ENCODE peak calls at places on chromosomes 16 and 17, in nine cellular contexts. J, O, Y, D, Q, K, S, U and M are unnamed samples. For H3K4me1, the result is how much of the 10 kb centered on the place peaks cover.

GRCh38 chr17:33038740-33039139 is 47.1 kb downstream of the SPACA3 start:
- DNase-seq in J (peak), O (peak), Y (no peak), D (peak), Q (no peak), K (no peak), S (peak), U (peak), M (peak)

GRCh38 chr16:30541502-30542329 is 7.1 kb upstream of the ZNF747 start:
- DNase-seq in J (peak), O (peak), Y (no peak), D (peak), Q (no peak), K (no peak), S (no peak), U (no peak), M (no peak)

GRCh38 chr17:63681530-63681929 is 18.4 kb downstream of the LIMD2 start:
- DNase-seq in J (no peak), O (peak), Y (no peak), D (no peak), Q (no peak), K (no peak), S (no peak), U (no peak), M (no peak)

GRCh38 chr17:30821751-30822723 is 2.5 kb downstream of the CRLF3 start:
- DNase-seq in J (no peak), O (no peak), Y (no peak), D (no peak), Q (no peak), K (no peak), S (no peak), U (no peak), M (no peak)

GRCh38 chr16:19524356-19524865 is 669 bp downstream of the CCP110 start:
- DNase-seq in J (no peak), O (no peak), Y (no peak), D (no peak), Q (no peak), K (no peak), S (peak), U (no peak), M (no peak)

GRCh38 chr16:80346160-80346632 is 194.6 kb upstream of the DYNLRB2 start:
- DNase-seq in J (no peak), O (no peak), Y (no peak), D (no peak), Q (no peak), K (no peak), S (no peak), U (no peak), M (no peak)

GRCh38 chr17:81429813-81430510 is 34.7 kb downstream of the BAHCC1 start:
- DNase-seq in J (peak), O (peak), Y (no peak), D (no peak), Q (no peak), K (no peak), S (no peak), U (no peak), M (peak)

GRCh38 chr16:85556456-85557082 is 56.6 kb upstream of the GSE1 start:
- DNase-seq in J (no peak), O (peak), Y (peak), D (no peak), Q (no peak), K (peak), S (peak), U (peak), M (peak)

GRCh38 chr16:84541999-84542876 is 37.8 kb upstream of the MEAK7 start:
- DNase-seq in J (peak), O (no peak), Y (no peak), D (peak), Q (no peak), K (no peak), S (no peak), U (no peak), M (peak)

GRCh38 chr16:21638573-21638975 is 13.8 kb downstream of the IGSF6 start:
- DNase-seq in J (no peak), O (no peak), Y (no peak), D (peak), Q (no peak), K (no peak), S (peak), U (no peak), M (no peak)

DNA sequence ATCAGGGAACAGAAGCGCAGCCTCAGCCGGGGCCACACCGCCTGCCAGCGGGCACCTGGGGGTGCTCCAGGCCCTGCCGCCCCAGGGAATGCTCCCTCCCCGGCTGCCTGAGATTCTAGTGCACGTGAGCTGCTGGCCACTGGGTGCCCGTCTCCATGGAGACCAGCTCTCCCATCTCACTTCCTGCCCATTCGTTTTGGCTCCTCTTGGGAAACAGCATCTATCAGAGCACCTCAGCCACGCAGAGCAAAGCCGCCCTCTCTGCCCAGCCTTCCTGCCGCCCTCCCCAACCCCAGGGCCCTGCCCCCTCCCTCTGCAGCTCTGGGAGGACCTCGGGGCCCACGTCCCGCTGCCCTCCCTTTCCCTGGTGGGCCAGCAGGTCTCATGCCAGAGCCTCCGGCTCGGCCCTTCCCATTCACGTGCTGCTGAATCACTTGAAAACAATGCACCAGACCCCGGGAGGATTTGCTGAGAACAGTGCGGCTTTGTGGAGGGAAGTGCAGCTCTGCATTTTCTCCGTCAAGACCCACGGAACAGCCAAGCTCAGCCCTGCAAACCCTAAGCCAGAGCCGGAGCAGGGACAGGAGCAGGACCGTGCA is 19.4 kb downstream of the CEP295NL start:
- DNase-seq in J (peak), O (peak), Y (peak), D (peak), Q (peak), K (peak), S (peak), U (peak), M (peak)
- H3K4me1 ChIP-seq in J (half or more), O (under half), Y (under half), D (under half), Q (half or more), K (half or more), S (under half), U (under half), M (under half)

DNA sequence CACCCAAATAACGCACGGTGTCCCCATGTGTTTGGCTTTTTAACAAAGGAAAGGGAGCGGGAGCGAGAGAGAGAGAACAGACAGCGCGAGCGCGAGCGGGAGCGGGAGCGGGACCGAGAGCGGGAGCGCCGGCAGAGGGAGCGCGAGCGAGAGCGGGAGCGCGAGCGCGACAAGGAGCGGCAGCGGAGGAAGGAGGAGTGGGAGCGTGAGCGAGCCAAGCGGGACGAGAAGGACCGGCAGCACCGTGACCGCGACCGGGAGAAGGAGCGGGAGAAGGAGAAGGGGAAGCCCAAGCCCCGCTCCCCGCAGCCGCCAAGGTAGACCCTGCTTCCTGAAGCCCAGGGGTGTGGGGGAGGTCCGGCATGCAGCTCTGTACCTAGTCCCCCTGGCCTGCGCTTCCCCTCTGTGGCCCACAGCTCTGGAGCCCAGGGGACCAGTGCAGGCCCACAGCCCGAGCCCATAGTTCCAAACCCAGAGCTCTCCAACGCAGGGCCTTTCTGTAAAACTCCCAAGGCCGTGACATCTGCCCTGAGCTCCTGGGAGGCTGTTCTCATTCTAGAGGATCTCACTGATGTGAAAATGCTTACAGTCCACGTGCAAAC is 27.1 kb upstream of the IL17C start:
- DNase-seq in J (no peak), O (peak), Y (no peak), D (no peak), Q (no peak), K (no peak), S (no peak), U (no peak), M (no peak)
- H3K27ac ChIP-seq in J (no peak), O (no peak), Y (no peak), D (no peak), Q (no peak), K (no peak), S (no peak), U (no peak), M (no peak)

GRCh38 chr16:51133691-51134090 is 17.4 kb downstream of the SALL1 start:
- DNase-seq in J (no peak), O (peak), Y (no peak), D (no peak), Q (no peak), K (no peak), S (no peak), U (no peak), M (no peak)
- H3K4me3 ChIP-seq in J (no peak), O (peak), Y (no peak), D (no peak), Q (no peak), K (no peak), S (no peak), U (no peak), M (no peak)

GRCh38 chr17:79720705-79721295 is 9.9 kb upstream of the ENPP7 start:
- DNase-seq in J (no peak), O (no peak), Y (no peak), D (no peak), Q (no peak), K (no peak), S (no peak), U (no peak), M (no peak)
- H3K4me1 ChIP-seq in J (under half), O (under half), Y (under half), D (under half), Q (under half), K (under half), S (under half), U (under half), M (under half)

DNA sequence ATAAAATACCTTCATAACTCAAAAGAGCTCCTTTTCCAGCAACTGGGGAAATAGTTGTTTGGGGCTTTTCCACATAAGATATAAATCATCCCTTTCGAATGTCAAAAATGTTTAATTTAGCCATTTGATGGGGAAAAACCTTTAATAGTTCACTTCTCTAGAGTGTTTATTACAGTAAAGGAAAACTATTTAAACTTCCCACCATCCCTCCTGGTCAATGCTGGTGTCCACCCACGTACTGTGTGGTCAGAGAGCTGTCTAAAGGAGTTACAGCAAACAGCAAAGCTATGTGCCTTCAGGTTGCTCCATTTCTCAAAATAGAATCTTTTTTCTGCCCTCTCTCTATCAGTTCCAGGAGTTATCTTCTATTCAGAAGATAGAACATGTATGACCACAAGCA is 33.5 kb downstream of the KANSL1 start:
- DNase-seq in J (peak), O (no peak), Y (no peak), D (peak), Q (no peak), K (no peak), S (peak), U (no peak), M (no peak)
- H3K27ac ChIP-seq in J (no peak), O (no peak), Y (no peak), D (no peak), Q (no peak), K (no peak), S (no peak), U (no peak), M (peak)

GRCh38 chr16:50719401-50720337 is 22.2 kb upstream of the CYLD start:
- DNase-seq in J (no peak), O (peak), Y (no peak), D (no peak), Q (no peak), K (no peak), S (peak), U (no peak), M (no peak)
- H3K4me3 ChIP-seq in J (no peak), O (no peak), Y (no peak), D (no peak), Q (no peak), K (no peak), S (no peak), U (no peak), M (no peak)

DNA sequence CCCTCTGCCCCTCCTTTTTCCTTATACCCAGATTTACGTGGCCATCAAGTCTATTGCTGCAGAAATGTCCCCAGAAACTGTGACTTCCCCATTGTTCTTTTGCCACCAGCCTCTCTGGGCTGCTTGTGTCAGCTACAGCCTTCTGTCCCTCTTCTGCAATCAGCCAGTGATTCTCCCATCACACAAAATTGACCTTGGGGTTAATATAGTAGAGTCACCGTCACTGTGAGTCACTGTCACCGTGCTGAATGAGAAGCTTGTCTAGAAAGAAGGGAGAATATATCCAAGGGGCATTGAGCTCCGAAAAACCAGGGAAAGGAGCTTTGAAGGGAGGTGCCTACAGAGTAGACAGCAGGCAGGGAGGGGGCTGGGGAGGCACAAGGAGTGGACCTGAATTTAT is 290.5 kb downstream of the HAPSTR1 start:
- DNase-seq in J (no peak), O (no peak), Y (no peak), D (no peak), Q (no peak), K (no peak), S (no peak), U (no peak), M (no peak)
- H3K4me1 ChIP-seq in J (under half), O (under half), Y (under half), D (under half), Q (under half), K (under half), S (under half), U (under half), M (under half)

GRCh38 chr17:36878216-36878615 is 59.1 kb upstream of the LHX1 start:
- DNase-seq in J (no peak), O (no peak), Y (no peak), D (no peak), Q (no peak), K (no peak), S (no peak), U (no peak), M (no peak)

GRCh38 chr17:36879599-36880255 is 57.5 kb upstream of the LHX1 start:
- DNase-seq in J (no peak), O (no peak), Y (no peak), D (no peak), Q (no peak), K (no peak), S (no peak), U (no peak), M (no peak)

GRCh38 chr17:36877001-36877400 is 60.3 kb upstream of the LHX1 start:
- DNase-seq in J (no peak), O (no peak), Y (no peak), D (no peak), Q (no peak), K (no peak), S (no peak), U (no peak), M (no peak)

GRCh38 chr17:36879027-36879426 is 58.2 kb upstream of the LHX1 start:
- DNase-seq in J (no peak), O (no peak), Y (no peak), D (no peak), Q (no peak), K (no peak), S (peak), U (no peak), M (no peak)

DNA sequence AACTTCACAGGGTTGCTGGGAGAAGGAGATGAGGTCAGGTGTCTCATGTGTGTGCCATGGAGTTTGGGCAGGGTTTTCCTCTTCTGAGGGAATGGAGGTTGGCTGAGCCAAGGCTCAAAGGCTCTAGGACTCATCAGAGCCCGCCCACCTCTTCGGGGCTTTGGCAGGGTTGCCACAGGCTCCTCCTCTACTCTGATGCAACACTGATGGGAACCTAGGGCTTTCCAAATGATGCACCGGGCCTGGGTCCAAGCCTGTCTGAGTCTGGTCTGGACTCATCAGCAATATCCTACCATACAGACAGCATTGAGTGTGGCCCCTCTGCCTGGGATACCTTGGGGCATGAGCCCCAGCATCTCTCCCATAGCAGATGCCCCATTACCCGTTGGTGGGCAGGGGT is 59.5 kb upstream of the LHX1 start:
- DNase-seq in J (peak), O (peak), Y (no peak), D (peak), Q (no peak), K (no peak), S (no peak), U (no peak), M (no peak)
- H3K27ac ChIP-seq in J (no peak), O (no peak), Y (no peak), D (no peak), Q (no peak), K (no peak), S (no peak), U (peak), M (no peak)

GRCh38 chr17:4810696-4811289 is 3.8 kb downstream of the PLD2 start:
- DNase-seq in J (no peak), O (no peak), Y (no peak), D (no peak), Q (no peak), K (no peak), S (no peak), U (no peak), M (peak)

GRCh38 chr17:4806420-4806769 is 557 bp upstream of the PLD2 start:
- DNase-seq in J (no peak), O (no peak), Y (no peak), D (no peak), Q (no peak), K (no peak), S (peak), U (no peak), M (no peak)

GRCh38 chr17:4806770-4807533 is at the start of gene PLD2:
- DNase-seq in J (peak), O (peak), Y (peak), D (peak), Q (peak), K (peak), S (peak), U (peak), M (peak)

GRCh38 chr17:4807534-4808377 is 804 bp downstream of the PLD2 start:
- DNase-seq in J (no peak), O (peak), Y (peak), D (no peak), Q (no peak), K (no peak), S (no peak), U (no peak), M (peak)

DNA sequence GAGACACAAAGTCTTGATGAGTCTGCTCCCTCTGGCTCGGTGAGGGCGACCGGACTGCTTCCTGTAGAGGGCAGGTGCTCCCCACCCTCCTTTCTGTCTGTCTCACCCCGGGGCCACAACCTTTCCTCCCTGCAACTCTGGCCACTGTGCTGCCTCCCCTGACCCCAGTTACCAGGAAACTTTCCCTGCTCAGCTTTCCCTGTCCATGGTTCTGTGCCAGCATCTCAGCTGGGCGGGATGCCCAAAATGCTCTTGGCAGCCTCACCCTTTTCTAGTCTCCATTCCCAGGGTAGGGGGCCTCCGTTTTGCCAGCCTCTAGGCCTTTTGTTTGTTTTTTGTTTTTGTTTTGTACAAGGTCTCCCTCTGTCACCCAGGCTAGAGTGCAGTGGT is 1.4 kb downstream of the PLD2 start:
- DNase-seq in J (peak), O (no peak), Y (no peak), D (no peak), Q (no peak), K (no peak), S (no peak), U (no peak), M (peak)
- H3K4me3 ChIP-seq in J (no peak), O (peak), Y (no peak), D (no peak), Q (peak), K (peak), S (no peak), U (no peak), M (no peak)

DNA sequence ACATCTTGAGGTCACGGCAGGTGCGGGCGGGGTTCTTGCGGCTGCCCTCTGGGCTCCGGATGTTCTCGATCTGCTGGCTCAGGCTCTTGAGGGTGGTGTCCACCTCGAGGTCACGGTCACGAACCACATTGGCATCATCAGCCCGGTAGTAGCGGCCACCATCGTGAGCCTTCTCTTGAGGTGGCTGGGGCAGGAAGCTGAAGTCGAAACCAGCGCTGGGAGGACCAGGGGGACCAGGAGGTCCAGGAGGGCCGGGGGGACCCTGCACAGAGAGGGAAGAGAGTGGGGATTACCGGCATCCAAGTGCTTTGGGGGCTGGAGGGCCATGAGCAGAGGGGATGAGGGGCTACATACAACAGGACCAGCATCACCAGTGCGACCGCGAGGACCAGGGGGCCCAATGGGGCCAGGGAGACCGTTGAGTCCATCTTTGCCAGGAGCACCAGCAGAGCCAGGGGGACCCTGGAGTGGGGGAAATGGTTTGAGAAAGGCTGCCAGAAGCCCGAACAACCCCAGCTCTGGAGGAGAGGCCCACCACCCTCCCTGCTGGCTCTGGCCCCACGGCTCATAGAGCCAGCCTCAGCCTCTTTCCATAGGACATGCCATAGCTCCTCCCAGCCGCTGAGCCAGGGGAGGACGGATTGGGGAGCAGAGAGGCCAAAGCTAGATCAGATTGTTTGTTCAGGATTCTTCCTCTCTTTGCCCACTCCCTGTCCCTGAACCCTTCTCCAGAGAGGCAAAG is 14.6 kb downstream of the COL1A1 start:
- DNase-seq in J (peak), O (no peak), Y (peak), D (peak), Q (no peak), K (no peak), S (no peak), U (no peak), M (peak)
- H3K4me1 ChIP-seq in J (under half), O (under half), Y (under half), D (under half), Q (half or more), K (half or more), S (under half), U (under half), M (under half)